ENCODE peak calls at places on chromosomes 7 and 10, in six cellular contexts. U is ovary, E is fibroblast of mammary gland, N is Caco-2, G is A673, F is sigmoid colon. A is an unnamed sample.

GRCh38 chr10:62103857-62104256 is 164.8 kb downstream of the RTKN2 start:
- DNase-seq in U (no peak), E (no peak), N (no peak), G (no peak), F (no peak), A (no peak)

GRCh38 chr7:15977663-15978062 is 291.2 kb upstream of the MEOX2 start:
- DNase-seq in U (no peak), E (peak; percentile 54), N (no peak), G (no peak), F (no peak), A (peak; percentile 51)

GRCh38 chr7:143183024-143183423 is at the start of gene TAS2R39:
- DNase-seq in U (no peak), E (no peak), N (no peak), G (no peak), F (no peak), A (no peak)

GRCh38 chr7:146090023-146090645 is 26.5 kb upstream of the CNTNAP2 start:
- DNase-seq in U (no peak), E (peak; percentile 30), N (no peak), G (peak; percentile 39), F (no peak), A (peak; percentile 67)

GRCh38 chr7:118153551-118154177 is 30.3 kb upstream of the LSM8 start:
- DNase-seq in U (no peak), E (peak; percentile 51), N (no peak), G (peak; percentile 77), F (no peak), A (peak; percentile 67)

GRCh38 chr10:90930070-90930837 is 9.4 kb upstream of the ANKRD1 start:
- DNase-seq in U (peak; percentile 40), E (peak; percentile 77), N (peak; percentile 89), G (peak; percentile 71), F (no peak), A (peak; percentile 84)

GRCh38 chr10:104811166-104811565 is 170.1 kb downstream of the SORCS3 start:
- DNase-seq in U (no peak), E (no peak), N (no peak), G (no peak), F (no peak), A (no peak)

GRCh38 chr10:104809288-104810090 is 168.4 kb downstream of the SORCS3 start:
- DNase-seq in U (no peak), E (peak; percentile 60), N (no peak), G (peak; percentile 14), F (no peak), A (peak; percentile 38)

GRCh38 chr7:116532102-116532501 is 7.3 kb downstream of the CAV1 start:
- DNase-seq in U (no peak), E (no peak), N (no peak), G (no peak), F (no peak), A (no peak)

GRCh38 chr7:18289801-18290200 is 205.7 kb upstream of the HDAC9 start:
- DNase-seq in U (no peak), E (no peak), N (no peak), G (peak; percentile 53), F (no peak), A (no peak)

GRCh38 chr7:27188666-27189559 is 3.9 kb upstream of the HOXA11 start:
- DNase-seq in U (peak; percentile 39), E (no peak), N (peak; percentile 19), G (no peak), F (peak; percentile 88), A (peak; percentile 86)

GRCh38 chr7:6447589-6448210 is at the start of gene DAGLB:
- DNase-seq in U (peak; percentile 98), E (peak; percentile 90), N (peak; percentile 93), G (peak; percentile 94), F (peak; percentile 95), A (peak; percentile 95)

GRCh38 chr7:157588271-157588589 is 251.4 kb downstream of the DNAJB6 start:
- DNase-seq in U (no peak), E (no peak), N (no peak), G (no peak), F (peak; percentile 34), A (no peak)

GRCh38 chr7:20797174-20798080 is 10.7 kb upstream of the SP8 start:
- DNase-seq in U (no peak), E (no peak), N (peak; percentile 72), G (no peak), F (no peak), A (no peak)

GRCh38 chr7:132654150-132654549 is 77.9 kb upstream of the PLXNA4 start:
- DNase-seq in U (no peak), E (no peak), N (no peak), G (peak; percentile 42), F (no peak), A (peak; percentile 23)

GRCh38 chr10:112000466-112000865 is 183.1 kb downstream of the GPAM start:
- DNase-seq in U (no peak), E (peak; percentile 93), N (no peak), G (no peak), F (peak; percentile 78), A (no peak)

GRCh38 chr7:123871998-123872867 is 27.3 kb downstream of the HYAL4 start:
- DNase-seq in U (peak; percentile 43), E (peak; percentile 56), N (peak; percentile 70), G (peak; percentile 67), F (no peak), A (peak; percentile 76)

GRCh38 chr7:87413951-87414381 is 61.5 kb downstream of the ABCB4 start:
- DNase-seq in U (no peak), E (peak; percentile 83), N (no peak), G (no peak), F (no peak), A (peak; percentile 90)

GRCh38 chr10:29140151-29140550 is 148.7 kb upstream of the LYZL1 start:
- DNase-seq in U (no peak), E (no peak), N (no peak), G (no peak), F (no peak), A (no peak)

GRCh38 chr10:87915989-87916388 is 52.6 kb downstream of the PTEN start:
- DNase-seq in U (no peak), E (peak; percentile 48), N (no peak), G (peak; percentile 28), F (no peak), A (no peak)

GRCh38 chr7:77282897-77283296 is 83.3 kb upstream of the FGL2 start:
- DNase-seq in U (no peak), E (no peak), N (no peak), G (no peak), F (no peak), A (no peak)

GRCh38 chr7:92612501-92612900 is 22.3 kb upstream of the FAM133B start:
- DNase-seq in U (no peak), E (peak; percentile 49), N (no peak), G (no peak), F (no peak), A (no peak)

GRCh38 chr7:16562456-16563220 is 36.0 kb downstream of the LRRC72 start:
- DNase-seq in U (no peak), E (no peak), N (no peak), G (no peak), F (no peak), A (no peak)

GRCh38 chr7:66415659-66416265 is 210.6 kb downstream of the TPST1 start:
- DNase-seq in U (no peak), E (peak; percentile 32), N (no peak), G (no peak), F (no peak), A (no peak)

GRCh38 chr10:132065491-132066105 is at the start of gene JAKMIP3:
- DNase-seq in U (peak; percentile 74), E (peak; percentile 87), N (peak; percentile 65), G (peak; percentile 76), F (peak; percentile 89), A (peak; percentile 87)

GRCh38 chr7:4797858-4798705 is 22.7 kb downstream of the AP5Z1 start:
- DNase-seq in U (peak; percentile 79), E (peak; percentile 37), N (no peak), G (peak; percentile 58), F (no peak), A (peak; percentile 68)

GRCh38 chr10:121322776-121323175 is 275.5 kb downstream of the FGFR2 start:
- DNase-seq in U (no peak), E (no peak), N (no peak), G (no peak), F (no peak), A (no peak)

GRCh38 chr7:142626420-142627035 is 122.7 kb upstream of the PRSS1 start:
- DNase-seq in U (no peak), E (peak; percentile 41), N (peak; percentile 60), G (peak; percentile 71), F (no peak), A (peak; percentile 60)

DNA sequence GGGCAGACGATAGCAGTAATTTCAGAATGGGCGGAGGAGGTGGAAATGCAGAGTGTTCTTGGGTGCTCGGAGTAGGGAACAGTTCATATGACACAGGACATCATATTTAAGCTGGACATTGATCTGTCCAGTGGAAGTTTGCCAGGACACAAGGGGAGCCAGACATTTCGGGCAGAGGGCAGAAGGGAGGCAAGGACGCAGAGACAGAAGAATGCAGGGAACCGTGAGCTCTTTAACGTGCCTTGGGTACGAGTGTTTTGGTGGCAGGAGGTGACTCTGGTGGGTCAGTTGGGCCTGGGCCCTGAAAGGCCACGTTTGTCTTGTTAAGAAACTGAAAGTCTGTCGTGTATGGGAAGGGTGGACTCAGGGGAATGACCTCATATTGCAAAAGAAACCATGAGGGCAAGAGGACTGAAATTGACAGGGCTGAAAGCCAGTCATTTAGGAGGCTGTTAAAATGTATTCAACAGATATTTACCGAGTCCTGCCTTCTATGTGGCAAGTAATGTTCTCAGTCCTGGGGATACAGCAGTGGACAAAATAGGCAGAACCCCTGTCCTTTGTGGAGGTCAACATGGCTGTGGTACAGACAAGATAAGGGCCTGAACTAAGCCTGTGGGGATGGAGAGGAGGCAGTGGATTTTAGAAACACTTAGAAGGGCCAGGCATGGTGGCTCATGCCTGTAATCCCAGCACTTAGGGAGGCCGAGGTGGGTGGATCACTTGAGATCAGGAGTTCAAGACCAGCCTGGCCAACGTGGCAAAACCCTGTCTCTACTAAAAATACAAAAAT is 2.2 kb downstream of the OPTN start:
- DNase-seq in U (no peak), E (peak; percentile 60), N (no peak), G (no peak), F (no peak), A (no peak)
- H3K4me3 ChIP-seq in U (peak overlapping the region; percentile 1), E (peak overlapping the region; percentile 17), N (no peak overlapping the region), G (no peak overlapping the region), F (no peak overlapping the region), A (peak overlapping the region; percentile 57)

GRCh38 chr7:67940400-67940799 is 943.8 kb downstream of the TYW1 start:
- DNase-seq in U (no peak), E (no peak), N (no peak), G (no peak), F (no peak), A (no peak)

GRCh38 chr7:67937717-67938191 is 941.1 kb downstream of the TYW1 start:
- DNase-seq in U (peak; percentile 41), E (peak; percentile 81), N (no peak), G (peak; percentile 37), F (no peak), A (peak; percentile 1)
- H3K4me3 ChIP-seq in U (no peak overlapping the region), E (no peak overlapping the region), N (no peak overlapping the region), G (no peak overlapping the region), F (no peak overlapping the region), A (no peak overlapping the region)

GRCh38 chr10:33113111-33113856 is 155.3 kb upstream of the ITGB1 start:
- DNase-seq in U (no peak), E (peak; percentile 91), N (no peak), G (no peak), F (no peak), A (no peak)
- H3K4me3 ChIP-seq in U (no peak overlapping the region), E (no peak overlapping the region), N (no peak overlapping the region), G (no peak overlapping the region), F (no peak overlapping the region), A (no peak overlapping the region)

DNA sequence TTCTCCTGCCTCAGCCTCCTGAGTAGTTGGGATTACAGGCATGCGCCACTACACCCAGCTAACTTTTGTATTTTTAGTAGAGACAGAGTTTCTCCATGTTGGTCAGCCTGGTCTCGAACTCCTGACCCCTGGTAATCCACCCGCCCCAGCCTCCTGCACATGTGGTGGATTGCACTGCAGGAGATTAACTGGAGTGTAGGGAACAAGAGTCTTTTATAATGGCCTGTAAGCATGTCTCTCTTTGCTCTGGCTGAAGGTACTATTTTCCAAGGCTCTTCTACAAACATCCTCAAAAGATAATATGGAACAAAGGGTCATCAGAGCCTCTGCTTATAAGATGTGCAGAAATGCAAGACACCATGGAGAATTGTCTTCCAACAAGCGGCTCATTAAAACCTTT is 3.2 kb downstream of the TOMM7 start:
- DNase-seq in U (no peak), E (no peak), N (no peak), G (no peak), F (no peak), A (no peak)
- H3K4me3 ChIP-seq in U (no peak overlapping the region), E (no peak overlapping the region), N (no peak overlapping the region), G (no peak overlapping the region), F (no peak overlapping the region), A (no peak overlapping the region)

A was measured in PC-3.